ENCODE peak calls at places on chromosomes 12 and 14, in nine cellular contexts. One of them, this sample, is unnamed.

GRCh38 chr14:77681196-77682157 is 26.3 kb downstream of the ALKBH1 start:
- DNase-seq in fibroblast of the aortic adventitia: peak
- DNase-seq in activated CD8-positive, alpha-beta T cell treated with anti-CD3 and anti-CD28 coated beads for 36 hours: no peak
- DNase-seq in bronchial epithelial cell: no peak
- DNase-seq in AG10803: peak
- DNase-seq in mesendoderm: no peak
- DNase-seq in midbrain: no peak
- DNase-seq in nephron progenitor cell: no peak
- DNase-seq in left ventricle myocardium inferior: no peak
- DNase-seq in this sample: no peak

GRCh38 chr12:16669756-16670155 is 63.8 kb upstream of the LMO3 start:
- DNase-seq in fibroblast of the aortic adventitia: peak
- DNase-seq in activated CD8-positive, alpha-beta T cell treated with anti-CD3 and anti-CD28 coated beads for 36 hours: no peak
- DNase-seq in bronchial epithelial cell: no peak
- DNase-seq in AG10803: no peak
- DNase-seq in mesendoderm: no peak
- DNase-seq in midbrain: no peak
- DNase-seq in nephron progenitor cell: no peak
- DNase-seq in left ventricle myocardium inferior: no peak
- DNase-seq in this sample: no peak

GRCh38 chr12:111926631-111927030 is 84.6 kb downstream of the MAPKAPK5 start:
- DNase-seq in fibroblast of the aortic adventitia: no peak
- DNase-seq in activated CD8-positive, alpha-beta T cell treated with anti-CD3 and anti-CD28 coated beads for 36 hours: no peak
- DNase-seq in bronchial epithelial cell: no peak
- DNase-seq in AG10803: no peak
- DNase-seq in mesendoderm: no peak
- DNase-seq in midbrain: no peak
- DNase-seq in nephron progenitor cell: no peak
- DNase-seq in left ventricle myocardium inferior: no peak
- DNase-seq in this sample: no peak

GRCh38 chr12:63991036-63991547 is 146.6 kb downstream of the SRGAP1 start:
- DNase-seq in fibroblast of the aortic adventitia: no peak
- DNase-seq in activated CD8-positive, alpha-beta T cell treated with anti-CD3 and anti-CD28 coated beads for 36 hours: no peak
- DNase-seq in bronchial epithelial cell: no peak
- DNase-seq in AG10803: no peak
- DNase-seq in mesendoderm: no peak
- DNase-seq in midbrain: no peak
- DNase-seq in nephron progenitor cell: no peak
- DNase-seq in left ventricle myocardium inferior: no peak
- DNase-seq in this sample: no peak

GRCh38 chr12:112344220-112344619 is 38.0 kb downstream of the HECTD4 start:
- DNase-seq in fibroblast of the aortic adventitia: no peak
- DNase-seq in activated CD8-positive, alpha-beta T cell treated with anti-CD3 and anti-CD28 coated beads for 36 hours: no peak
- DNase-seq in bronchial epithelial cell: no peak
- DNase-seq in AG10803: no peak
- DNase-seq in mesendoderm: no peak
- DNase-seq in midbrain: no peak
- DNase-seq in nephron progenitor cell: no peak
- DNase-seq in left ventricle myocardium inferior: no peak
- DNase-seq in this sample: no peak

GRCh38 chr12:65668981-65669695 is 155.1 kb upstream of the HMGA2 start:
- DNase-seq in fibroblast of the aortic adventitia: no peak
- DNase-seq in activated CD8-positive, alpha-beta T cell treated with anti-CD3 and anti-CD28 coated beads for 36 hours: no peak
- DNase-seq in bronchial epithelial cell: peak
- DNase-seq in AG10803: no peak
- DNase-seq in mesendoderm: no peak
- DNase-seq in midbrain: no peak
- DNase-seq in nephron progenitor cell: no peak
- DNase-seq in left ventricle myocardium inferior: no peak
- DNase-seq in this sample: no peak

GRCh38 chr12:38056701-38057689 is 259.6 kb upstream of the ALG10B start:
- DNase-seq in fibroblast of the aortic adventitia: no peak
- DNase-seq in activated CD8-positive, alpha-beta T cell treated with anti-CD3 and anti-CD28 coated beads for 36 hours: no peak
- DNase-seq in bronchial epithelial cell: peak
- DNase-seq in AG10803: no peak
- DNase-seq in mesendoderm: no peak
- DNase-seq in midbrain: no peak
- DNase-seq in nephron progenitor cell: no peak
- DNase-seq in left ventricle myocardium inferior: no peak
- DNase-seq in this sample: no peak

GRCh38 chr12:92753976-92754885 is 51.4 kb downstream of the PLEKHG7 start:
- DNase-seq in fibroblast of the aortic adventitia: peak
- DNase-seq in activated CD8-positive, alpha-beta T cell treated with anti-CD3 and anti-CD28 coated beads for 36 hours: no peak
- DNase-seq in bronchial epithelial cell: peak
- DNase-seq in AG10803: no peak
- DNase-seq in mesendoderm: peak
- DNase-seq in midbrain: no peak
- DNase-seq in nephron progenitor cell: no peak
- DNase-seq in left ventricle myocardium inferior: no peak
- DNase-seq in this sample: no peak

GRCh38 chr14:57573193-57573592 is 79.5 kb upstream of the CCDC198 start:
- DNase-seq in fibroblast of the aortic adventitia: no peak
- DNase-seq in activated CD8-positive, alpha-beta T cell treated with anti-CD3 and anti-CD28 coated beads for 36 hours: no peak
- DNase-seq in bronchial epithelial cell: no peak
- DNase-seq in AG10803: no peak
- DNase-seq in mesendoderm: peak
- DNase-seq in midbrain: no peak
- DNase-seq in nephron progenitor cell: no peak
- DNase-seq in left ventricle myocardium inferior: no peak
- DNase-seq in this sample: no peak

GRCh38 chr14:65336191-65336591 is 76.3 kb upstream of the FUT8 start:
- DNase-seq in fibroblast of the aortic adventitia: peak
- DNase-seq in activated CD8-positive, alpha-beta T cell treated with anti-CD3 and anti-CD28 coated beads for 36 hours: peak
- DNase-seq in bronchial epithelial cell: no peak
- DNase-seq in AG10803: peak
- DNase-seq in mesendoderm: no peak
- DNase-seq in midbrain: no peak
- DNase-seq in nephron progenitor cell: no peak
- DNase-seq in left ventricle myocardium inferior: no peak
- DNase-seq in this sample: no peak

GRCh38 chr14:95549656-95550585 is 15.1 kb downstream of the GLRX5 start:
- DNase-seq in fibroblast of the aortic adventitia: no peak
- DNase-seq in activated CD8-positive, alpha-beta T cell treated with anti-CD3 and anti-CD28 coated beads for 36 hours: no peak
- DNase-seq in bronchial epithelial cell: no peak
- DNase-seq in AG10803: no peak
- DNase-seq in mesendoderm: peak
- DNase-seq in midbrain: no peak
- DNase-seq in nephron progenitor cell: no peak
- DNase-seq in left ventricle myocardium inferior: no peak
- DNase-seq in this sample: no peak

GRCh38 chr12:48198619-48198973 is 4.5 kb downstream of the OR10AD1 start:
- DNase-seq in fibroblast of the aortic adventitia: no peak
- DNase-seq in activated CD8-positive, alpha-beta T cell treated with anti-CD3 and anti-CD28 coated beads for 36 hours: peak
- DNase-seq in bronchial epithelial cell: no peak
- DNase-seq in AG10803: peak
- DNase-seq in mesendoderm: peak
- DNase-seq in midbrain: peak
- DNase-seq in nephron progenitor cell: peak
- DNase-seq in left ventricle myocardium inferior: peak
- DNase-seq in this sample: no peak

GRCh38 chr12:578743-579449 is 84.3 kb downstream of the NINJ2 start:
- DNase-seq in fibroblast of the aortic adventitia: no peak
- DNase-seq in activated CD8-positive, alpha-beta T cell treated with anti-CD3 and anti-CD28 coated beads for 36 hours: no peak
- DNase-seq in bronchial epithelial cell: peak
- DNase-seq in AG10803: no peak
- DNase-seq in mesendoderm: peak
- DNase-seq in midbrain: no peak
- DNase-seq in nephron progenitor cell: no peak
- DNase-seq in left ventricle myocardium inferior: no peak
- DNase-seq in this sample: no peak

GRCh38 chr12:53601296-53601847 is 24.8 kb downstream of the ATF7 start:
- DNase-seq in fibroblast of the aortic adventitia: no peak
- DNase-seq in activated CD8-positive, alpha-beta T cell treated with anti-CD3 and anti-CD28 coated beads for 36 hours: no peak
- DNase-seq in bronchial epithelial cell: no peak
- DNase-seq in AG10803: no peak
- DNase-seq in mesendoderm: no peak
- DNase-seq in midbrain: peak
- DNase-seq in nephron progenitor cell: no peak
- DNase-seq in left ventricle myocardium inferior: no peak
- DNase-seq in this sample: no peak

GRCh38 chr12:99393763-99394162 is 253.8 kb upstream of the GARIN6 start:
- DNase-seq in fibroblast of the aortic adventitia: no peak
- DNase-seq in activated CD8-positive, alpha-beta T cell treated with anti-CD3 and anti-CD28 coated beads for 36 hours: no peak
- DNase-seq in bronchial epithelial cell: no peak
- DNase-seq in AG10803: no peak
- DNase-seq in mesendoderm: no peak
- DNase-seq in midbrain: no peak
- DNase-seq in nephron progenitor cell: no peak
- DNase-seq in left ventricle myocardium inferior: no peak
- DNase-seq in this sample: no peak

GRCh38 chr12:25124493-25124892 is 70.5 kb downstream of the DNAI7 start:
- DNase-seq in fibroblast of the aortic adventitia: no peak
- DNase-seq in activated CD8-positive, alpha-beta T cell treated with anti-CD3 and anti-CD28 coated beads for 36 hours: no peak
- DNase-seq in bronchial epithelial cell: peak
- DNase-seq in AG10803: no peak
- DNase-seq in mesendoderm: no peak
- DNase-seq in midbrain: no peak
- DNase-seq in nephron progenitor cell: no peak
- DNase-seq in left ventricle myocardium inferior: no peak
- DNase-seq in this sample: no peak

GRCh38 chr12:13094349-13094748 is 9.1 kb downstream of the GSG1 start:
- DNase-seq in fibroblast of the aortic adventitia: peak
- DNase-seq in activated CD8-positive, alpha-beta T cell treated with anti-CD3 and anti-CD28 coated beads for 36 hours: no peak
- DNase-seq in bronchial epithelial cell: peak
- DNase-seq in AG10803: peak
- DNase-seq in mesendoderm: no peak
- DNase-seq in midbrain: no peak
- DNase-seq in nephron progenitor cell: no peak
- DNase-seq in left ventricle myocardium inferior: no peak
- DNase-seq in this sample: no peak

This sample was measured in neuronal stem cell.